ENCODE peak calls at places on chromosome 3, in four cellular contexts. U is H1, H is GM12878, I is K562. O is an unnamed sample.

GRCh38 chr3:113136071-113136470 is 75.3 kb upstream of the BOC start:
- DNase-seq in U (no peak), I (no peak), H (no peak), O (no peak)

GRCh38 chr3:126419151-126419703 is 24.5 kb downstream of the CFAP100 start:
- DNase-seq in I (no peak), H (no peak), U (peak; percentile 41), O (no peak)

GRCh38 chr3:4755566-4755965 is 223.7 kb upstream of the BHLHE40 start:
- DNase-seq in I (no peak), H (no peak), U (no peak), O (no peak)

GRCh38 chr3:22779737-22780136 is 423.4 kb upstream of the UBE2E2 start:
- DNase-seq in H (no peak), U (no peak), I (no peak), O (no peak)

GRCh38 chr3:184237772-184238171 is 8.4 kb downstream of the VWA5B2 start:
- DNase-seq in H (no peak), I (no peak), U (no peak), O (no peak)

GRCh38 chr3:110624571-110624970 is 447.0 kb upstream of the NECTIN3 start:
- DNase-seq in I (no peak), H (no peak), U (no peak), O (no peak)

GRCh38 chr3:108342829-108343478 is 46.6 kb downstream of the HHLA2 start:
- DNase-seq in H (peak; percentile 36), U (no peak), I (no peak), O (no peak)

GRCh38 chr3:28348286-28348636 is 260 bp upstream of the ZCWPW2 start:
- DNase-seq in I (peak; percentile 79), U (no peak), H (no peak), O (no peak)

GRCh38 chr3:138082085-138082991 is 33.1 kb downstream of the DZIP1L start:
- DNase-seq in H (peak; percentile 27), U (no peak), I (no peak), O (peak; percentile 22)

GRCh38 chr3:152413244-152413643 is 144.5 kb downstream of the MBNL1 start:
- DNase-seq in H (no peak), U (no peak), I (no peak), O (no peak)

GRCh38 chr3:114904633-114905032 is 242.5 kb downstream of the ZBTB20 start:
- DNase-seq in I (no peak), U (no peak), H (no peak), O (no peak)

GRCh38 chr3:190122198-190122771 is 1.6 kb upstream of the P3H2 start:
- DNase-seq in I (no peak), U (no peak), H (no peak), O (no peak)

GRCh38 chr3:12750658-12751071 is 8.4 kb downstream of the TMEM40 start:
- DNase-seq in U (no peak), I (no peak), H (peak; percentile 48), O (no peak)

DNA sequence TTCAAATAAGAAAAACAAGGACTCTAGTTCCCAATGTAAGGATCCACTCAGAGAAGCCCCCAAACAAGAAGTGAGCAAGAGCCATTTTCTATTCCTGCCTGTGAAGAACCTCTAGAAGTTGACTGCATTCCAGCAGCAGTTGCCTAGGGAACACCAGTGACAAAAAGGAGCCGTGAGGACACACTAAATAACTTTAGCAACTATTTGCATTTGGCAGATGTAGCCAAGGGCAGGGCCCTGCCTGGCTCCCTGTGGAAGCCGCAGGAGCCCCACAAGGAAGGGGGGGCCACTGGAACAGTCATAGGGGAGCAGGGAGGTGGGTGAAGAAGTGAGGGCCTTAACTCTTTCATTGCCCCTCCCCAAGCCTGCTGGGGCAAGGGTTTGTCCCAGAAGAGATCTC is 470.2 kb upstream of the PROK2 start:
- DNase-seq in U (no peak), H (no peak), I (no peak), O (no peak)
- TF ChIP-seq CBX5 in U (no peak), H (no peak), I (no peak), O (no peak)

GRCh38 chr3:127669541-127670228 is 3.1 kb upstream of the ABTB1 start:
- DNase-seq in I (no peak), U (no peak), H (no peak), O (no peak)

GRCh38 chr3:127670229-127670559 is 2.6 kb upstream of the ABTB1 start:
- DNase-seq in U (no peak), H (no peak), I (no peak), O (no peak)

GRCh38 chr3:127672429-127673190 is at the start of gene ABTB1:
- DNase-seq in H (no peak), U (peak; percentile 87), I (peak; percentile 89), O (peak; percentile 53)

GRCh38 chr3:127671523-127672428 is 976 bp upstream of the ABTB1 start:
- DNase-seq in H (no peak), U (peak; percentile 59), I (peak; percentile 39), O (no peak)

GRCh38 chr3:127670761-127671522 is 1.8 kb upstream of the ABTB1 start:
- DNase-seq in H (no peak), U (no peak), I (no peak), O (no peak)
- TF ChIP-seq CBX5 in H (no peak), U (no peak), I (no peak), O (no peak)

DNA sequence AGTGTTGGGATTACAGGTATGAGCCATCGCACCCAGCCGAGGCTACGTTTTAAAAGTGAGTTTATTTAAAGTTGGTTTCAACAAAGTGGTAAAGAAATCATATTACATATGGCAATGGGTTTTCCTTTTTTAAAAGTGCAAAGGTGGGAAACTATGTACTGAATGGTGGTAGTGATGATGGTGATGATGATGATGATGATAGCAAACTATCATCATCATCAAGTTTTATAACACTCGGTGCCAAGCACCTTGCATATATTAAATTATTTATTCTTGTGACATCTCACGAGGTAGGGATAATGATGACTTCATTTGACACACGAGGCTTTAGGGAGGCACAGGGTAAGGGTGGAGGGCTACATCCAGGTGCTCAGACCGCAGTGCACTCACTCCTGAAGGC is 64.3 kb downstream of the BDH1 start:
- DNase-seq in H (no peak), I (no peak), U (no peak), O (no peak)
- TF ChIP-seq CBX5 in H (no peak), I (no peak), U (no peak), O (no peak)

DNA sequence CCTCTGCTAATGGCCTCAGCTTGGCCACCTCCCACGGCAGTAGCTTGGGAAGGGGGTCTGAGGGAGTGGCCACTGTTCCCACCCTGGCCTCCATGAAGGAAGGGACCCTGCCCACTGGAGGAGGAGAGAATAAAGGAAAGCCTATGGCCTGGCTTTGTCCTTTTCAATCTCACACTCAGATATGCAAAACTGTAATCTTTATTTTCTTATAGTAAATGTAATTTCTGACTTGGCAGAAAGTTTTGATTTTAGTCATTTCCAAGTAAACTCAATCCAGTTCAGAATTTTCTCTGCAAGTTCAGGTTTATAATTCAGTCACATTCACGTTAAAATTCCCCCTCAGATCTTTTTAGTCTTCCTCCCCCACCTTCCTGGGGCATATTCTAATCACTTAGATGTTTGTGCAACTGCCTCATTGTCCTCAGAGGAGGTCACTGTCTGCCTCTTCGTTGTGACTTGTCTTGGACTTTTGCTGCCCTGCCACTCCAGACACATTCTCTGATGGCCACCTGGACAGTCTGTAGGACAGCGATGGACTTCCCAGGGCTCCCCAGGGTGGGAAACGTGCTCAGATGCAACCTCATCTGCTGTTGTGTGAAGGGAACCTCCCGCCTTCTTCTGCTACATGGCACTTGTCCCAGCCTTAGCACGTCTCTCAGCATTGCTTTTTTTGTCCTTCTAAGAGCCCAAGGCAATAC is 222.8 kb upstream of the TBL1XR1 start:
- DNase-seq in H (no peak), I (no peak), U (no peak), O (no peak)
- TF ChIP-seq CBX5 in H (no peak), I (no peak), U (no peak), O (no peak)

DNA sequence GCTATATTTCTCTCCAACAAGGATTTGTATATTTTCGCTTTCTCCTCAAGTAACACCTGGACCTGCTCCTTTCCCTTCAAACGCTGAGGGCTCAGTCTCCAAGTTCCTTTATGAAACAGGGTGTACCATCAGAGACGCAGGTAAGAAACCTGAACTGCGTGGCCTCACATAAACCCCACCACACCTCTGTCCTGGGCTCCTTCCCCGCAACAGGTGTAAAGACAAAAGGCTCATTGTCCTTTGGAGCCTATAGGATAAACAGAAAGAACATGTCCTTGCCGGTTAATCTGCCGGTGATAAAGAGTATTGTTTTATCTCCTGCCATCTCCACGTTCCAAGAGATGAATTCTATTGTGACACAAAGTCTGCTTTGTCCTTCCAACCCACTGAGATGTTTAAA is 111.8 kb upstream of the ADAMTS9 start:
- DNase-seq in U (no peak), H (no peak), I (no peak), O (no peak)
- TF ChIP-seq CBX5 in U (no peak), H (no peak), I (no peak), O (no peak)

GRCh38 chr3:195030791-195031321 is 240.1 kb downstream of the XXYLT1 start:
- DNase-seq in U (no peak), I (no peak), H (no peak), O (peak; percentile 74)
- TF ChIP-seq CBX5 in U (no peak), I (no peak), H (no peak), O (no peak)

GRCh38 chr3:46383946-46384330 is 13.2 kb downstream of the CCR5 start:
- DNase-seq in H (no peak), U (no peak), I (no peak), O (no peak)

GRCh38 chr3:46383211-46383945 is 12.6 kb downstream of the CCR5 start:
- DNase-seq in I (no peak), H (no peak), U (no peak), O (no peak)

GRCh38 chr3:46381662-46382061 is 10.9 kb downstream of the CCR5 start:
- DNase-seq in U (no peak), I (no peak), H (no peak), O (no peak)

GRCh38 chr3:46378426-46378942 is 7.7 kb downstream of the CCR5 start:
- DNase-seq in I (peak; percentile 63), H (no peak), U (peak; percentile 83), O (peak; percentile 27)

DNA sequence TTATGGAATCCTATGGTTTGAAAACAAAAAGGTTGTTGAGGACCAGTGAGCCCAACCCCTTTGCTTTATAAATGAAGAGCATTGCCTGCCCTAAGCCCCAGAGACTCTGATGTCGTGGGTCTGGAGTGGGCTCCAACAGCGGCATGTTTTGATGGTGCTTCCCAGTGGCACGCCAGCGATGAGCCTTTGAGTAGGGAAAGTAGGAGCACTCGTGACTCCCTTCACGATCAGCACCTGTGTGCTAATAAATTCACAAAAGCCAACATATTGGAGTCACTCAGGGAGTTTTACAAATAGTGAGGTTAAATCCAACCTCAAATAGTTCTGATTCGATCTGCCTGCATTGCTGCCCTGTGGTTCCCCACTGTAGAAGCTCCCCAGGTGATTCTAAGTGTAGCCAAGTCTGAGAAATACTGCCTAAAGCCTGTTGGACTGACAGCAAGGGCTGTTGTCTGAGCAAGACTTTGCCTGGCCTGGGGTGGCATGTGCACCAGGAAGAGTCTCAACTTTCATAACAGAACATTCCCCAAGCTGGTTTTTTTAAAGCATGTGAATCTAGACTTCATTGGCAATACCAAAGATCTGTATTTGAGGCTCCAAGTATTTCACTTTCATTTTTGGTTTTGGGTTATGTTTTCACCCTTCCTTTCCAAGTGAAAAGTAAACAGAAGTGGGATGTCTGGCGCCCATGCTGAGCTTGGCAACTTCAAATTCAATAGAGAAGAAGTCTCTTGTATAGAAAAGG is 9.9 kb downstream of the CCR5 start:
- DNase-seq in U (no peak), H (no peak), I (no peak), O (no peak)
- TF ChIP-seq CBX5 in U (no peak), H (no peak), I (no peak), O (no peak)

GRCh38 chr3:124063168-124063909 is 71.4 kb upstream of the ROPN1 start:
- DNase-seq in H (no peak), I (no peak), U (no peak), O (no peak)
- TF ChIP-seq CBX5 in H (no peak), I (no peak), U (no peak), O (no peak)